ENCODE peak calls at places on chromosomes 2 and 18, in four cellular contexts. B is activated gamma-delta T cell treated with Interleukin-2 at 50 U/mL for 16 hours, P is NCI-H2081, D is mammary epithelial cell. Y is an unnamed sample.

GRCh38 chr18:8839285-8839684 is 133.9 kb downstream of the MTCL1 start:
- DNase-seq in B (no peak), P (no peak), D (no peak), Y (no peak)

GRCh38 chr2:145573608-145574007 is 1053.7 kb upstream of the ZEB2 start:
- DNase-seq in B (no peak), P (no peak), D (no peak), Y (no peak)

GRCh38 chr18:67302043-67302442 is 214.5 kb downstream of the DSEL start:
- DNase-seq in B (no peak), P (no peak), D (peak; percentile 39), Y (no peak)

GRCh38 chr18:78971511-78972245 is 7.9 kb upstream of the SALL3 start:
- DNase-seq in B (no peak), P (no peak), D (no peak), Y (no peak)

GRCh38 chr18:27707201-27707600 is 469.7 kb downstream of the CDH2 start:
- DNase-seq in B (no peak), P (no peak), D (no peak), Y (no peak)

GRCh38 chr2:62270728-62271127 is 74.8 kb downstream of the B3GNT2 start:
- DNase-seq in B (no peak), P (peak; percentile 17), D (no peak), Y (no peak)

GRCh38 chr2:197090713-197091367 is 164.3 kb upstream of the PGAP1 start:
- DNase-seq in B (no peak), P (no peak), D (no peak), Y (no peak)

GRCh38 chr18:37920865-37921264 is 355.3 kb upstream of the CELF4 start:
- DNase-seq in B (no peak), P (no peak), D (no peak), Y (no peak)

GRCh38 chr2:26251893-26252292 is 7.2 kb downstream of the HADHB start:
- DNase-seq in B (no peak), P (peak; percentile 35), D (no peak), Y (no peak)

GRCh38 chr18:75064513-75064905 is 144.4 kb downstream of the PTGR3 start:
- DNase-seq in B (no peak), P (no peak), D (no peak), Y (no peak)

GRCh38 chr2:79776461-79777146 is 263.8 kb downstream of the CTNNA2 start:
- DNase-seq in B (no peak), P (no peak), D (no peak), Y (no peak)

GRCh38 chr2:66850406-66850805 is 415.5 kb downstream of the MEIS1 start:
- DNase-seq in B (no peak), P (no peak), D (no peak), Y (no peak)

GRCh38 chr2:174117951-174118930 is 130.1 kb downstream of the OLA1 start:
- DNase-seq in B (no peak), P (no peak), D (peak; percentile 70), Y (peak; percentile 72)

GRCh38 chr2:19255481-19255880 is 102.9 kb downstream of the OSR1 start:
- DNase-seq in B (no peak), P (no peak), D (peak; percentile 33), Y (no peak)

GRCh38 chr2:24840962-24841945 is 48.0 kb downstream of the CENPO start:
- DNase-seq in B (no peak), P (no peak), D (no peak), Y (no peak)

GRCh38 chr2:8573234-8573941 is 108.5 kb upstream of the ID2 start:
- DNase-seq in B (no peak), P (peak; percentile 44), D (no peak), Y (no peak)

GRCh38 chr2:240589850-240590525 is 3.5 kb downstream of the CAPN10 start:
- DNase-seq in B (no peak), P (no peak), D (no peak), Y (no peak)

GRCh38 chr2:172722481-172722880 is 13.2 kb upstream of the RAPGEF4 start:
- DNase-seq in B (no peak), P (no peak), D (peak; percentile 35), Y (no peak)

GRCh38 chr2:45984366-45984765 is 312.8 kb upstream of the EPAS1 start:
- DNase-seq in B (no peak), P (no peak), D (no peak), Y (no peak)

GRCh38 chr2:85774126-85774978 is 20.6 kb downstream of the ATOH8 start:
- DNase-seq in B (no peak), P (no peak), D (no peak), Y (no peak)

GRCh38 chr18:42108071-42108470 is 153.0 kb downstream of the PIK3C3 start:
- DNase-seq in B (no peak), P (no peak), D (no peak), Y (no peak)

GRCh38 chr2:239621611-239622010 is 220.8 kb upstream of the HDAC4 start:
- DNase-seq in B (no peak), P (no peak), D (no peak), Y (no peak)

GRCh38 chr2:10493636-10494281 is 45.6 kb upstream of the ODC1 start:
- DNase-seq in B (peak; percentile 66), P (no peak), D (peak; percentile 99), Y (no peak)

Y was measured in BJ.